ENCODE peak calls at places on chromosomes 4 and X, in five cellular contexts. E is A549, C is ovary, F is right lobe of liver, O is body of pancreas. R is an unnamed sample.

GRCh38 chr4:184514121-184514988 is 40.0 kb upstream of the IRF2 start:
- DNase-seq in E (peak), O (peak), F (peak), C (peak), R (peak)

GRCh38 chr4:85825937-85826678 is 351.2 kb downstream of the ARHGAP24 start:
- DNase-seq in C (no peak), F (no peak), E (peak), O (peak), R (no peak)

GRCh38 chrX:113384628-113385027 is 544.0 kb upstream of the AMOT start:
- DNase-seq in O (no peak), E (no peak), F (no peak), C (no peak), R (peak)

GRCh38 chr4:142528433-142528832 is 317.7 kb downstream of the INPP4B start:
- DNase-seq in O (no peak), C (no peak), E (no peak), F (no peak), R (no peak)

GRCh38 chr4:87566276-87566675 is 37.1 kb upstream of the SPARCL1 start:
- DNase-seq in F (no peak), E (no peak), O (no peak), C (no peak), R (no peak)

GRCh38 chr4:38069271-38069760 is 109.1 kb downstream of the PTTG2 start:
- DNase-seq in F (no peak), C (peak), E (peak), O (peak), R (no peak)

GRCh38 chr4:1500231-1500965 is 94.2 kb upstream of the NKX1-1 start:
- DNase-seq in C (no peak), O (peak), F (peak), E (no peak), R (no peak)

GRCh38 chrX:17078031-17078730 is 131.7 kb downstream of the REPS2 start:
- DNase-seq in C (no peak), E (no peak), F (no peak), O (no peak), R (no peak)

GRCh38 chrX:106952988-106953387 is 32.8 kb downstream of the CLDN2 start:
- DNase-seq in E (no peak), O (no peak), C (no peak), F (no peak), R (no peak)

GRCh38 chr4:37008199-37008598 is 236.3 kb upstream of the NWD2 start:
- DNase-seq in F (no peak), E (peak), O (peak), C (no peak), R (no peak)

GRCh38 chr4:111494971-111495370 is 650.3 kb upstream of the FAM241A start:
- DNase-seq in O (no peak), C (no peak), E (no peak), F (no peak), R (no peak)

GRCh38 chr4:87108142-87108546 is 112.3 kb downstream of the KLHL8 start:
- DNase-seq in C (no peak), O (peak), F (no peak), E (peak), R (peak)

GRCh38 chrX:142483965-142484364 is 278.9 kb upstream of the MAGEC2 start:
- DNase-seq in E (no peak), C (no peak), O (no peak), F (no peak), R (no peak)

GRCh38 chr4:81997313-81997712 is 376.5 kb downstream of the HNRNPD start:
- DNase-seq in E (no peak), O (no peak), C (no peak), F (no peak), R (no peak)

GRCh38 chr4:137070614-137071013 is 461.7 kb downstream of the PCDH18 start:
- DNase-seq in C (no peak), F (no peak), O (no peak), E (no peak), R (no peak)

GRCh38 chr4:140935259-140935658 is 179.1 kb upstream of the TBC1D9 start:
- DNase-seq in F (no peak), O (peak), E (no peak), C (peak), R (peak)

GRCh38 chr4:151034829-151035228 is 19.7 kb upstream of the LRBA start:
- DNase-seq in E (no peak), F (no peak), C (no peak), O (no peak), R (no peak)

GRCh38 chrX:136531951-136532350 is at the start of gene VGLL1:
- DNase-seq in E (no peak), O (no peak), C (no peak), F (no peak), R (no peak)

GRCh38 chr4:158315706-158316105 is 105.4 kb downstream of the TMEM144 start:
- DNase-seq in F (no peak), O (no peak), C (no peak), E (no peak), R (no peak)

GRCh38 chr4:17619416-17620105 is 5.1 kb downstream of the MED28 start:
- DNase-seq in E (no peak), F (no peak), C (no peak), O (no peak), R (peak)

GRCh38 chrX:78517124-78517523 is 142.0 kb downstream of the RTL3 start:
- DNase-seq in C (no peak), E (no peak), F (no peak), O (no peak), R (no peak)

GRCh38 chr4:19034089-19034488 is 1012.5 kb upstream of the LCORL start:
- DNase-seq in E (no peak), O (no peak), F (no peak), C (no peak), R (no peak)

GRCh38 chr4:14434483-14434882 is 567.8 kb upstream of the CPEB2 start:
- DNase-seq in E (no peak), C (no peak), O (no peak), F (no peak), R (no peak)

GRCh38 chr4:141195095-141195707 is 25.5 kb upstream of the ZNF330 start:
- DNase-seq in E (no peak), O (no peak), C (no peak), F (no peak), R (no peak)

GRCh38 chr4:8085491-8086479 is 72.8 kb downstream of the ABLIM2 start:
- DNase-seq in O (no peak), F (no peak), C (no peak), E (no peak), R (no peak)

GRCh38 chr4:152590179-152591031 is 54.5 kb upstream of the FBXW7 start:
- DNase-seq in F (no peak), E (no peak), O (no peak), C (no peak), R (no peak)

GRCh38 chr4:742742-743311 is 37.2 kb downstream of the PCGF3 start:
- DNase-seq in F (peak), O (peak), C (peak), E (peak), R (peak)

GRCh38 chr4:48937033-48937432 is 30.5 kb upstream of the OCIAD2 start:
- DNase-seq in O (no peak), C (no peak), F (no peak), E (no peak), R (no peak)

GRCh38 chr4:4308800-4309441 is 18.9 kb downstream of the ZBTB49 start:
- DNase-seq in E (no peak), F (no peak), O (no peak), C (no peak), R (peak)

GRCh38 chr4:142155347-142155746 is 519.0 kb downstream of the IL15 start:
- DNase-seq in O (no peak), E (no peak), C (no peak), F (no peak), R (no peak)

GRCh38 chrX:21408776-21409175 is 34.6 kb downstream of the CNKSR2 start:
- DNase-seq in E (no peak), F (no peak), C (no peak), O (no peak), R (no peak)

GRCh38 chrX:45712067-45712466 is 511.4 kb upstream of the DIPK2B start:
- DNase-seq in O (no peak), C (no peak), E (no peak), F (no peak), R (no peak)

GRCh38 chrX:37677765-37678164 is 7.8 kb upstream of the XK start:
- DNase-seq in O (no peak), F (no peak), C (no peak), E (no peak), R (no peak)

GRCh38 chr4:76383001-76383400 is 37.9 kb downstream of the CCDC158 start:
- DNase-seq in F (no peak), E (no peak), O (no peak), C (no peak), R (no peak)

GRCh38 chrX:119118780-119119395 is 8.7 kb downstream of the KIAA1210 start:
- DNase-seq in E (peak), F (peak), O (peak), C (peak), R (no peak)

DNA sequence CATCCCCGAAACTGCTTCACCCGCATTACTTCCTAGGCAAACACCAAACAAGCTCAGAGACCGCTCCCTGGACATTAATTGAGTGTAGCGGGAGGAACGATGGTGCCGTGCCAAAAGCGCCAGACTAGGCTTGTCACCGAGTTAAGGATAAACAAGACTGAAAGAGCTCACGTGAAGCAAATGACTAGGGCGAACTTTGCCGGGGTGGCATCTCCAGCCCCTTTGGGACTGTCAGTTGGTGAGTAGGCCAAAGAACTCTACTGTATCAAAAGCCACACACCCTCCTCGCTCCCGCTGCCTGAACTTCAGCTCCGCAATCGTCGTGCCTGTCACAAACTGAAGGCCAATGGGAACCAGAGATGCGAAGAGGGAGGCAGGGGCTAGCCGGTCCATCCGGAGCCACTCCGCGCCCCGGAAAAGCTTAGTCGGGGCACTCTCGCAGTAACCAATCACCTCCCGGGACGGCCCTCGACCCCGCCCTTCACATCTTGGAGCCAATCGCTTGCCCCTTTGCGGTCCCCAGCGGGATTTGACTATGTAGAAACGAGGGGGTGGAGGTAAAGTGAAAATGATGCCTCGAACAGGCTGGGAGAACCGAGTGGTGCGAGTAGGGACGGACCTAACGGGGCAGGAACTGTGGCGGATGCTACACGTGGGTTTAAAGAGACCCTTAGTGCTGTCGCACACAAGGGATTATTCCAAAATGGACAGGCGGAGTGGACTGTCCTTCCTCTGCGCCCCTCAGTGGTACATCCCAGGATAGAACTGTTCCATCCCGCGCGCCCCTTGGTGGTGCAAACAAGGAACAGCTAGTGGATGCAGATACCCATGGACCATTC is 37.0 kb upstream of the FAM156A start:
- DNase-seq in C (peak), F (peak), O (peak), E (peak), R (peak)
- TF ChIP-seq POLR2A in C (peak), F (peak), O (no peak), E (peak), R (peak)

GRCh38 chr4:126779446-126780166 is 853.2 kb upstream of the INTU start:
- DNase-seq in C (no peak), E (no peak), F (no peak), O (no peak), R (no peak)
- TF ChIP-seq POLR2A in C (no peak), E (no peak), F (no peak), O (no peak), R (no peak)

GRCh38 chr4:26030260-26030667 is 116.2 kb downstream of the SMIM20 start:
- DNase-seq in C (no peak), O (no peak), F (no peak), E (no peak), R (no peak)
- TF ChIP-seq POLR2A in C (no peak), O (no peak), F (no peak), E (no peak), R (no peak)

GRCh38 chr4:7042697-7043464 is at the start of gene TADA2B:
- DNase-seq in E (peak), C (peak), F (peak), O (peak), R (peak)
- TF ChIP-seq POLR2A in E (peak), C (no peak), F (no peak), O (no peak), R (peak)

GRCh38 chr4:186255122-186255521 is 10.9 kb upstream of the F11 start:
- DNase-seq in C (no peak), F (no peak), O (no peak), E (no peak), R (no peak)

GRCh38 chr4:186260504-186261448 is 5.2 kb upstream of the F11 start:
- DNase-seq in O (peak), E (no peak), C (no peak), F (peak), R (no peak)

GRCh38 chr4:186258216-186258811 is 7.7 kb upstream of the F11 start:
- DNase-seq in C (no peak), E (no peak), O (no peak), F (no peak), R (no peak)

GRCh38 chr4:186264660-186265059 is 1.3 kb upstream of the F11 start:
- DNase-seq in F (no peak), E (no peak), O (no peak), C (no peak), R (no peak)

DNA sequence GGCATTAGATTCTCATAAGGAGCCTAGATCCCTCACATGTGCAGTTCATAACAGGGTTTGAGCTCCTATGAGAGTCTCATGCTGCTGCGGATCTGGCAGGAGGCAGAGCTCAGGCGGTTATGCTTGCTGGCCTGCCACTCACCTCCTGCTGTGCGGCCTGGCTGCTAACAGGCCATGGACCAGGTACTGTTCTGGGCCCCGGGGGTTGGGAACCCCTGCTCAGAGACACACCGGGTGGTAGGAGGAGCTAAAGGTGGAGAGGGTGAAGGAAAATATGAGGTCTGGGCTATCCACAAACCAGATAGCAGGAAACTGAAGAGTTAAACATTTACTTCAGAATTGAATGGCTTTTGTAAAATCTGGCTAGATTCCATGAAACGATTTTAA is 5.9 kb upstream of the F11 start:
- DNase-seq in E (no peak), O (peak), F (peak), C (no peak), R (no peak)
- TF ChIP-seq POLR2A in E (no peak), O (no peak), F (peak), C (no peak), R (no peak)